ENCODE peak calls at places on chromosome X, in eight cellular contexts. C is stimulated activated CD8-positive, alpha-beta memory T cell treated with anti-CD3 and anti-CD28 coated beads, Interleukin-2, amount 100 ng/mL, for 1 hour; D is HTR-8/SVneo; M is hippocampal formation; I is GM23248; G is fibroblast of mammary gland; W is tibial nerve; O is GM03348. R is an unnamed sample.
A peak's percentile ranks its signal among the peaks of the same experiment; 100 is the strongest.

GRCh38 chrX:53013291-53013690 is 35.3 kb upstream of the GPR173 start:
- DNase-seq in W (no peak), C (no peak), G (no peak), D (no peak), I (no peak), M (no peak), O (no peak), R (no peak)

GRCh38 chrX:150688911-150689451 is 4.2 kb upstream of the MTMR1 start:
- DNase-seq in G (peak; percentile 91), O (peak; percentile 68), D (no peak), I (peak; percentile 86), W (no peak), C (no peak), M (no peak), R (no peak)

GRCh38 chrX:2500091-2500680 is 590 bp downstream of the DHRSX start:
- DNase-seq in I (peak; percentile 89), W (no peak), O (peak; percentile 69), C (no peak), M (no peak), D (peak; percentile 45), G (peak; percentile 77), R (no peak)

GRCh38 chrX:55801811-55802210 is 84.3 kb downstream of the RRAGB start:
- DNase-seq in C (no peak), W (no peak), O (no peak), D (no peak), M (no peak), I (no peak), G (no peak), R (no peak)

GRCh38 chrX:74774988-74775387 is 150.3 kb downstream of the NEXMIF start:
- DNase-seq in I (no peak), D (no peak), M (no peak), C (no peak), O (no peak), G (no peak), W (no peak), R (no peak)

GRCh38 chrX:101206471-101206870 is 13.1 kb upstream of the DRP2 start:
- DNase-seq in D (peak; percentile 11), O (peak; percentile 57), I (peak; percentile 60), M (no peak), W (no peak), C (no peak), G (peak; percentile 64), R (no peak)

GRCh38 chrX:31435592-31435991 is 363.8 kb upstream of the FTHL17 start:
- DNase-seq in O (peak; percentile 21), I (peak; percentile 42), C (no peak), W (no peak), G (no peak), D (no peak), M (no peak), R (peak; percentile 1)

GRCh38 chrX:121308276-121308805 is 260.9 kb downstream of the GLUD2 start:
- DNase-seq in O (peak; percentile 39), G (peak; percentile 94), C (no peak), M (peak; percentile 30), I (peak; percentile 81), W (no peak), D (peak; percentile 0), R (peak; percentile 34)

GRCh38 chrX:124023838-124024238 is 62.3 kb downstream of the STAG2 start:
- DNase-seq in G (peak; percentile 28), O (peak; percentile 10), D (no peak), M (no peak), W (no peak), C (no peak), I (peak; percentile 68), R (no peak)

GRCh38 chrX:107714196-107714811 is 61.3 kb downstream of the TSC22D3 start:
- DNase-seq in G (peak; percentile 35), O (no peak), D (no peak), I (peak; percentile 52), M (no peak), C (no peak), W (no peak), R (no peak)